ENCODE peak calls at places on chromosomes 13 and 19, in six cellular contexts. One of them, this sample, is unnamed.
A peak's percentile ranks its signal among the peaks of the same experiment; 100 is the strongest.

GRCh38 chr19:11560404-11560988 is 1.5 kb upstream of the ELOF1 start:
- DNase-seq in psoas muscle: no peak
- DNase-seq in fibroblast of pulmonary artery: peak; percentile 80
- DNase-seq in endothelial cell of umbilical vein: peak; percentile 78
- DNase-seq in AG10803: peak; percentile 57
- DNase-seq in B cell: peak; percentile 65
- DNase-seq in this sample: peak; percentile 59

GRCh38 chr19:51751655-51752054 is at the start of gene FPR1:
- DNase-seq in psoas muscle: no peak
- DNase-seq in B cell: no peak
- DNase-seq in AG10803: peak; percentile 65
- DNase-seq in endothelial cell of umbilical vein: no peak
- DNase-seq in fibroblast of pulmonary artery: peak; percentile 29
- DNase-seq in this sample: peak; percentile 32

GRCh38 chr13:95656386-95657015 is 12.0 kb upstream of the DZIP1 start:
- DNase-seq in fibroblast of pulmonary artery: peak; percentile 13
- DNase-seq in psoas muscle: no peak
- DNase-seq in B cell: no peak
- DNase-seq in endothelial cell of umbilical vein: no peak
- DNase-seq in AG10803: no peak
- DNase-seq in this sample: no peak

GRCh38 chr19:45160870-45161714 is at the start of gene NKPD1:
- DNase-seq in psoas muscle: no peak
- DNase-seq in fibroblast of pulmonary artery: no peak
- DNase-seq in endothelial cell of umbilical vein: no peak
- DNase-seq in AG10803: no peak
- DNase-seq in B cell: no peak
- DNase-seq in this sample: peak; percentile 94

GRCh38 chr19:29247912-29248311 is 35.0 kb upstream of the UQCRFS1 start:
- DNase-seq in B cell: no peak
- DNase-seq in fibroblast of pulmonary artery: no peak
- DNase-seq in psoas muscle: no peak
- DNase-seq in AG10803: no peak
- DNase-seq in endothelial cell of umbilical vein: no peak
- DNase-seq in this sample: no peak

GRCh38 chr19:34984287-34984686 is 15.8 kb upstream of the GRAMD1A start:
- DNase-seq in B cell: no peak
- DNase-seq in AG10803: no peak
- DNase-seq in fibroblast of pulmonary artery: no peak
- DNase-seq in psoas muscle: no peak
- DNase-seq in endothelial cell of umbilical vein: no peak
- DNase-seq in this sample: no peak

GRCh38 chr19:13848811-13849241 is 28.1 kb upstream of the NANOS3 start:
- DNase-seq in psoas muscle: no peak
- DNase-seq in B cell: no peak
- DNase-seq in endothelial cell of umbilical vein: no peak
- DNase-seq in fibroblast of pulmonary artery: no peak
- DNase-seq in AG10803: no peak
- DNase-seq in this sample: no peak

GRCh38 chr13:113991191-113991669 is 17.4 kb upstream of the C13orf46 start:
- DNase-seq in psoas muscle: peak; percentile 84
- DNase-seq in endothelial cell of umbilical vein: no peak
- DNase-seq in fibroblast of pulmonary artery: no peak
- DNase-seq in B cell: no peak
- DNase-seq in AG10803: no peak
- DNase-seq in this sample: no peak

GRCh38 chr19:21463449-21464105 is 41.8 kb upstream of the ZNF429 start:
- DNase-seq in AG10803: no peak
- DNase-seq in endothelial cell of umbilical vein: no peak
- DNase-seq in psoas muscle: peak; percentile 58
- DNase-seq in B cell: peak; percentile 65
- DNase-seq in fibroblast of pulmonary artery: no peak
- DNase-seq in this sample: no peak

GRCh38 chr19:45472557-45473365 is 5.0 kb downstream of the FOSB start:
- DNase-seq in psoas muscle: no peak
- DNase-seq in fibroblast of pulmonary artery: peak; percentile 36
- DNase-seq in endothelial cell of umbilical vein: no peak
- DNase-seq in B cell: peak; percentile 56
- DNase-seq in AG10803: peak; percentile 6
- DNase-seq in this sample: no peak

GRCh38 chr13:99986751-99987150 is 5.2 kb downstream of the ZIC2 start:
- DNase-seq in psoas muscle: no peak
- DNase-seq in B cell: no peak
- DNase-seq in fibroblast of pulmonary artery: no peak
- DNase-seq in AG10803: no peak
- DNase-seq in endothelial cell of umbilical vein: no peak
- DNase-seq in this sample: no peak

GRCh38 chr13:113813070-113813748 is 50.7 kb downstream of the GAS6 start:
- DNase-seq in AG10803: no peak
- DNase-seq in B cell: no peak
- DNase-seq in endothelial cell of umbilical vein: no peak
- DNase-seq in psoas muscle: no peak
- DNase-seq in fibroblast of pulmonary artery: no peak
- DNase-seq in this sample: no peak

GRCh38 chr13:110445183-110445582 is 116.3 kb downstream of the RAB20 start:
- DNase-seq in endothelial cell of umbilical vein: no peak
- DNase-seq in psoas muscle: no peak
- DNase-seq in fibroblast of pulmonary artery: no peak
- DNase-seq in AG10803: peak; percentile 55
- DNase-seq in B cell: peak; percentile 48
- DNase-seq in this sample: no peak

GRCh38 chr13:79380943-79381445 is 25.1 kb downstream of the RBM26 start:
- DNase-seq in B cell: no peak
- DNase-seq in endothelial cell of umbilical vein: no peak
- DNase-seq in AG10803: no peak
- DNase-seq in psoas muscle: no peak
- DNase-seq in fibroblast of pulmonary artery: no peak
- DNase-seq in this sample: no peak

GRCh38 chr13:103066079-103066880 is at the start of gene SLC10A2:
- DNase-seq in psoas muscle: no peak
- DNase-seq in fibroblast of pulmonary artery: no peak
- DNase-seq in endothelial cell of umbilical vein: no peak
- DNase-seq in AG10803: no peak
- DNase-seq in B cell: no peak
- DNase-seq in this sample: no peak

GRCh38 chr19:30216453-30216852 is 155.7 kb upstream of the ZNF536 start:
- DNase-seq in fibroblast of pulmonary artery: no peak
- DNase-seq in AG10803: no peak
- DNase-seq in endothelial cell of umbilical vein: no peak
- DNase-seq in psoas muscle: no peak
- DNase-seq in B cell: no peak
- DNase-seq in this sample: no peak

GRCh38 chr13:50780201-50781015 is 63.1 kb downstream of the DLEU7 start:
- DNase-seq in AG10803: no peak
- DNase-seq in B cell: no peak
- DNase-seq in endothelial cell of umbilical vein: no peak
- DNase-seq in fibroblast of pulmonary artery: no peak
- DNase-seq in psoas muscle: no peak
- DNase-seq in this sample: no peak

GRCh38 chr19:9086761-9087160 is at the start of gene OR1M1:
- DNase-seq in AG10803: no peak
- DNase-seq in B cell: no peak
- DNase-seq in endothelial cell of umbilical vein: no peak
- DNase-seq in fibroblast of pulmonary artery: no peak
- DNase-seq in psoas muscle: no peak
- DNase-seq in this sample: no peak

GRCh38 chr13:51801631-51802099 is 2.3 kb downstream of the DHRS12 start:
- DNase-seq in B cell: no peak
- DNase-seq in endothelial cell of umbilical vein: peak; percentile 54
- DNase-seq in fibroblast of pulmonary artery: no peak
- DNase-seq in psoas muscle: peak; percentile 76
- DNase-seq in AG10803: peak; percentile 29
- DNase-seq in this sample: peak; percentile 50

GRCh38 chr19:5947435-5947834 is 30.5 kb downstream of the RANBP3 start:
- DNase-seq in endothelial cell of umbilical vein: no peak
- DNase-seq in B cell: no peak
- DNase-seq in fibroblast of pulmonary artery: peak; percentile 84
- DNase-seq in AG10803: peak; percentile 76
- DNase-seq in psoas muscle: peak; percentile 79
- DNase-seq in this sample: no peak

GRCh38 chr19:45166723-45167252 is 6.0 kb upstream of the NKPD1 start:
- DNase-seq in fibroblast of pulmonary artery: no peak
- DNase-seq in B cell: no peak
- DNase-seq in psoas muscle: no peak
- DNase-seq in AG10803: no peak
- DNase-seq in endothelial cell of umbilical vein: no peak
- DNase-seq in this sample: no peak

GRCh38 chr19:30719991-30720329 is 347.8 kb downstream of the ZNF536 start:
- DNase-seq in fibroblast of pulmonary artery: no peak
- DNase-seq in endothelial cell of umbilical vein: no peak
- DNase-seq in B cell: no peak
- DNase-seq in AG10803: peak; percentile 20
- DNase-seq in psoas muscle: peak; percentile 53
- DNase-seq in this sample: peak; percentile 3

GRCh38 chr13:74870865-74871264 is 611.1 kb downstream of the TBC1D4 start:
- DNase-seq in psoas muscle: no peak
- DNase-seq in fibroblast of pulmonary artery: peak; percentile 39
- DNase-seq in endothelial cell of umbilical vein: peak; percentile 61
- DNase-seq in B cell: no peak
- DNase-seq in AG10803: no peak
- DNase-seq in this sample: no peak

GRCh38 chr13:99228737-99229691 is 28.4 kb downstream of the UBAC2 start:
- DNase-seq in fibroblast of pulmonary artery: peak; percentile 31
- DNase-seq in endothelial cell of umbilical vein: no peak
- DNase-seq in B cell: peak; percentile 41
- DNase-seq in psoas muscle: no peak
- DNase-seq in AG10803: peak; percentile 92
- DNase-seq in this sample: no peak

GRCh38 chr19:17999685-18000479 is 8.1 kb upstream of the ARRDC2 start:
- DNase-seq in B cell: no peak
- DNase-seq in fibroblast of pulmonary artery: no peak
- DNase-seq in AG10803: no peak
- DNase-seq in psoas muscle: no peak
- DNase-seq in endothelial cell of umbilical vein: no peak
- DNase-seq in this sample: no peak

GRCh38 chr13:44425041-44425814 is 51.6 kb downstream of the SERP2 start:
- DNase-seq in fibroblast of pulmonary artery: no peak
- DNase-seq in endothelial cell of umbilical vein: peak; percentile 20
- DNase-seq in psoas muscle: no peak
- DNase-seq in AG10803: no peak
- DNase-seq in B cell: no peak
- DNase-seq in this sample: no peak

GRCh38 chr13:109157275-109157674 is 527.9 kb downstream of the MYO16 start:
- DNase-seq in psoas muscle: no peak
- DNase-seq in fibroblast of pulmonary artery: no peak
- DNase-seq in B cell: no peak
- DNase-seq in AG10803: no peak
- DNase-seq in endothelial cell of umbilical vein: no peak
- DNase-seq in this sample: no peak

DNA sequence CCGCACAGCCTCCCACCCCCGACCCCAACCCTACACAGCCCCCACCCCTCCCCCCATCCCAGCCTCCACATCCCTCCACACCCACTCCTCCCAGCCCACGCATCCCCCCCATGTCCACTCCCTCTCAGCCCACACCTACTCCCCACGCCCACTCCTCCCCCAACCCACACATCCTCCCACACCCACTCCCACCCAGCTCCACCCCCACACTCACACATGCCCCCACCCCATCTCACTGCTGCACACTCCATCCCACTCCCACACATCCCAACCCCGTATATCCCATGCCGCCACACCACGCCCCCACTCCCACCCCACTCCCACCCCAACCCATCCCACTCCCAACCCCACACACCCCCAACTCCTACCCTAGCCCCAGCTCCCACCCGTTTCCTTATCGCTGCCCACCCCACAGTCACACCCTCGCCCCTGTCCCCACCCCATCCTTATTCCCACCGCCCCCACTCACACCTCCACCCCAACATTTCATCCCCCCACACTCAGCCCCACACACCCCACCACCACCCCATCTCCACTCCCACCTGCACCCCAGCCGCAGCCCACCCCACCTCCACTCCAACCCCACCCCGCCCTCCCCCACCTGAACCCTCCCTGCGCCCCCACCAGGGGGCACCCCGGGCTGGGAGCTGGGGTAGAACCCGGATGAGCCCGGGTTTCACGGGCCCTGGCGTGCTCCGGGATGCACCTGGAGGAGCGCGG is 809 bp downstream of the TDRD12 start:
- DNase-seq in AG10803: no peak
- DNase-seq in fibroblast of pulmonary artery: no peak
- DNase-seq in psoas muscle: no peak
- DNase-seq in endothelial cell of umbilical vein: no peak
- DNase-seq in B cell: peak; percentile 35
- DNase-seq in this sample: no peak
- TF ChIP-seq CTCF in AG10803: no peak
- TF ChIP-seq CTCF in fibroblast of pulmonary artery: no peak
- TF ChIP-seq CTCF in psoas muscle: no peak
- TF ChIP-seq CTCF in endothelial cell of umbilical vein: no peak
- TF ChIP-seq CTCF in B cell: no peak
- TF ChIP-seq CTCF in this sample: peak; percentile 42

GRCh38 chr13:98111168-98112098 is 31.5 kb upstream of the FARP1 start:
- DNase-seq in endothelial cell of umbilical vein: no peak
- DNase-seq in AG10803: no peak
- DNase-seq in fibroblast of pulmonary artery: no peak
- DNase-seq in psoas muscle: no peak
- DNase-seq in B cell: no peak
- DNase-seq in this sample: no peak
- TF ChIP-seq CTCF in endothelial cell of umbilical vein: no peak
- TF ChIP-seq CTCF in AG10803: no peak
- TF ChIP-seq CTCF in fibroblast of pulmonary artery: no peak
- TF ChIP-seq CTCF in psoas muscle: no peak
- TF ChIP-seq CTCF in B cell: no peak
- TF ChIP-seq CTCF in this sample: no peak

DNA sequence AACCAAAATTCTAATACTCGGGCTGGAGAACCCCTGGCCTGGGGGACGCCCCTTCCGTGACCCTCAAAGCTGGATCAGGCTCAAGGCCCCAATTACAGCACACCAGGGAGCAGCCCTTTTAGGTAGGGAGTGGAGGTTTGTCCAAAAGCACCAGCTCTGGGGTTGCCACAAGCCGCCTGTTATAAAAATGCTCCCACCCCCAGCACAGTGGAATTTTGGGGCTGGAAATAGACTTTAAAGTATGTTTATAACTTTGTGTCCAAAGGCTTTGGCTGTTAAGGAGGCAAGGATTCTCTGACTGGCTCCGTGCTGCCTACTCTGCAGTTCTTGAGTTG is 564 bp upstream of the GMIP start:
- DNase-seq in psoas muscle: no peak
- DNase-seq in fibroblast of pulmonary artery: no peak
- DNase-seq in endothelial cell of umbilical vein: no peak
- DNase-seq in AG10803: no peak
- DNase-seq in B cell: no peak
- DNase-seq in this sample: no peak
- TF ChIP-seq CTCF in psoas muscle: no peak
- TF ChIP-seq CTCF in fibroblast of pulmonary artery: no peak
- TF ChIP-seq CTCF in endothelial cell of umbilical vein: no peak
- TF ChIP-seq CTCF in AG10803: no peak
- TF ChIP-seq CTCF in B cell: no peak
- TF ChIP-seq CTCF in this sample: no peak

GRCh38 chr13:65834897-65835296 is 1395.2 kb downstream of the PCDH9 start:
- DNase-seq in AG10803: no peak
- DNase-seq in B cell: no peak
- DNase-seq in fibroblast of pulmonary artery: no peak
- DNase-seq in endothelial cell of umbilical vein: no peak
- DNase-seq in psoas muscle: no peak
- DNase-seq in this sample: no peak

GRCh38 chr13:65830411-65831172 is 1399.5 kb downstream of the PCDH9 start:
- DNase-seq in fibroblast of pulmonary artery: no peak
- DNase-seq in B cell: no peak
- DNase-seq in psoas muscle: no peak
- DNase-seq in endothelial cell of umbilical vein: no peak
- DNase-seq in AG10803: no peak
- DNase-seq in this sample: no peak

GRCh38 chr13:65841156-65841555 is 1389.0 kb downstream of the PCDH9 start:
- DNase-seq in fibroblast of pulmonary artery: peak; percentile 4
- DNase-seq in endothelial cell of umbilical vein: no peak
- DNase-seq in psoas muscle: no peak
- DNase-seq in B cell: no peak
- DNase-seq in AG10803: no peak
- DNase-seq in this sample: no peak

GRCh38 chr13:65836066-65836465 is 1394.1 kb downstream of the PCDH9 start:
- DNase-seq in AG10803: no peak
- DNase-seq in fibroblast of pulmonary artery: peak; percentile 28
- DNase-seq in psoas muscle: no peak
- DNase-seq in endothelial cell of umbilical vein: peak; percentile 44
- DNase-seq in B cell: no peak
- DNase-seq in this sample: no peak
- TF ChIP-seq CTCF in AG10803: no peak
- TF ChIP-seq CTCF in fibroblast of pulmonary artery: no peak
- TF ChIP-seq CTCF in psoas muscle: no peak
- TF ChIP-seq CTCF in endothelial cell of umbilical vein: no peak
- TF ChIP-seq CTCF in B cell: no peak
- TF ChIP-seq CTCF in this sample: no peak

This sample was measured in Calu3.